ENCODE peak calls at places on chromosomes 13 and 19, in four cellular contexts. One of them, this sample, is unnamed. For H3K4me1, the result is how much of the 10 kb centered on the place peaks cover.

GRCh38 chr13:113855931-113856715 is 7.8 kb downstream of the GAS6 start:
- DNase-seq in HepG2: no peak
- DNase-seq in K562: no peak
- DNase-seq in GM12878: no peak
- DNase-seq in this sample: no peak

GRCh38 chr19:55494172-55494761 is 6.0 kb downstream of the SSC5D start:
- DNase-seq in HepG2: no peak
- DNase-seq in K562: peak
- DNase-seq in GM12878: no peak
- DNase-seq in this sample: no peak

GRCh38 chr19:32901504-32902161 is 32.1 kb upstream of the SLC7A9 start:
- DNase-seq in HepG2: no peak
- DNase-seq in K562: no peak
- DNase-seq in GM12878: no peak
- DNase-seq in this sample: no peak

GRCh38 chr19:1130801-1131717 is 27.3 kb downstream of the GPX4 start:
- DNase-seq in HepG2: no peak
- DNase-seq in K562: no peak
- DNase-seq in GM12878: no peak
- DNase-seq in this sample: no peak

GRCh38 chr19:45769821-45770191 is 754 bp upstream of the SIX5 start:
- DNase-seq in HepG2: no peak
- DNase-seq in K562: peak
- DNase-seq in GM12878: no peak
- DNase-seq in this sample: peak

GRCh38 chr19:17210296-17210695 is 4.9 kb upstream of the USE1 start:
- DNase-seq in HepG2: no peak
- DNase-seq in K562: no peak
- DNase-seq in GM12878: no peak
- DNase-seq in this sample: no peak

GRCh38 chr19:55495646-55496349 is 7.6 kb downstream of the SSC5D start:
- DNase-seq in HepG2: no peak
- DNase-seq in K562: no peak
- DNase-seq in GM12878: no peak
- DNase-seq in this sample: no peak

GRCh38 chr19:51156710-51157109 is 14.6 kb downstream of the SIGLEC7 start:
- DNase-seq in HepG2: no peak
- DNase-seq in K562: no peak
- DNase-seq in GM12878: no peak
- DNase-seq in this sample: no peak

GRCh38 chr19:48962029-48962848 is 2.9 kb upstream of the FTL start:
- DNase-seq in HepG2: peak
- DNase-seq in K562: peak
- DNase-seq in GM12878: no peak
- DNase-seq in this sample: peak

GRCh38 chr19:2391118-2391725 is 31.2 kb downstream of the TMPRSS9 start:
- DNase-seq in HepG2: peak
- DNase-seq in K562: peak
- DNase-seq in GM12878: peak
- DNase-seq in this sample: peak

GRCh38 chr19:47012620-47013019 is 7.0 kb upstream of the NPAS1 start:
- DNase-seq in HepG2: no peak
- DNase-seq in K562: no peak
- DNase-seq in GM12878: no peak
- DNase-seq in this sample: no peak

GRCh38 chr13:47117268-47117667 is 220.4 kb upstream of the HTR2A start:
- DNase-seq in HepG2: no peak
- DNase-seq in K562: peak
- DNase-seq in GM12878: no peak
- DNase-seq in this sample: no peak

GRCh38 chr19:35797663-35798062 is 15.0 kb downstream of the PRODH2 start:
- DNase-seq in HepG2: no peak
- DNase-seq in K562: peak
- DNase-seq in GM12878: no peak
- DNase-seq in this sample: no peak

GRCh38 chr19:48997972-48998371 is 4.3 kb downstream of the RUVBL2 start:
- DNase-seq in HepG2: peak
- DNase-seq in K562: peak
- DNase-seq in GM12878: no peak
- DNase-seq in this sample: peak

GRCh38 chr19:19750842-19751790 is 18.2 kb upstream of the ZNF14 start:
- DNase-seq in HepG2: no peak
- DNase-seq in K562: no peak
- DNase-seq in GM12878: no peak
- DNase-seq in this sample: no peak

GRCh38 chr13:74570834-74571233 is 436.6 kb upstream of the KLF12 start:
- DNase-seq in HepG2: no peak
- DNase-seq in K562: no peak
- DNase-seq in GM12878: no peak
- DNase-seq in this sample: no peak

GRCh38 chr19:28003543-28003942 is 1209.4 kb downstream of the UQCRFS1 start:
- DNase-seq in HepG2: no peak
- DNase-seq in K562: no peak
- DNase-seq in GM12878: no peak
- DNase-seq in this sample: no peak

DNA sequence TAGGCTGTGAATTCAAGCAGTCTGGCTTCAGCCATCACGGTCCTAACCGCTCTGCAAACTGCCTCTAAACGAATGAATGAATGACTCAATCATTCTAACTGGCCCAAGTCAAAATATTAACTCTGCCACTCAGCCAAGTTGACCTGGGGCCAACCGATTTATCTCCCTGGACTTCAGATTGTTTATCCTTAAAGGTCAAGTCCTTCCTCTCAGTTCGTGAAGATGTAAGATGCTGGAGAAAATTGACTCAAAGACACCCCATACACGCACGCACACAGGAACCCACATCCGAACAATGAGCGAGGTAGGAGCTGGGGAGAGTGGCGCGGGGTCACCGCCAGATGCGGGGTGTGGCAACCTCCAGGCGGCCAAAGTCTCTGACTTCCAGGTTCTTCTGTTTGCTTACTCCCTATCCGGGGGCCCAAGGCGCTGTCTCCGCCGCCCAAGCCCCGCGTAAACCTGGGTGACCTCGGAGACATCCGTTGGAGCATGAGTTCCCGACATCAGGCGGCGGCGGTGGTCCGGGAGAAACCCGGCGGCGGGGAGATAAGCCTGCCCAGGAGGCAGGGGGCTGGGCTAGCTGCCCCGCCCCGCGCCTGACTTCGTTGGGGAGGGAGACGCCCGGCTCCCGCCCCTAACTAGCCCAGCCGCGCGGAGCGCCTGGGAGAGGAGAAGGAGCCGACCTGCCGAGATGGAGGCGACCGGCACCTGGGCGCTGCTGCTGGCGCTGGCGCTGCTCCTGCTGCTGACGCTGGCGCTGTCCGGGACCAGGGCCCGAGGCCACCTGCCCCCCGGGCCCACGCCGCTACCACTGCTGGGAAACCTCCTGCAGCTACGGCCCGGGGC is at the start of gene CYP2S1:
- DNase-seq in HepG2: no peak
- DNase-seq in K562: peak
- DNase-seq in GM12878: no peak
- DNase-seq in this sample: peak
- TF ChIP-seq CHD2 in HepG2: no peak
- TF ChIP-seq CHD2 in K562: no peak
- TF ChIP-seq CHD2 in GM12878: no peak
- TF ChIP-seq CHD2 in this sample: no peak

GRCh38 chr19:44722131-44723121 is 23.5 kb downstream of the CEACAM16 start:
- DNase-seq in HepG2: no peak
- DNase-seq in K562: peak
- DNase-seq in GM12878: peak
- DNase-seq in this sample: no peak
- H3K4me1 ChIP-seq in HepG2: half or more
- H3K4me1 ChIP-seq in K562: under half
- H3K4me1 ChIP-seq in GM12878: half or more
- H3K4me1 ChIP-seq in this sample: half or more

GRCh38 chr13:101846701-101847100 is 394.2 kb downstream of the ITGBL1 start:
- DNase-seq in HepG2: no peak
- DNase-seq in K562: no peak
- DNase-seq in GM12878: no peak
- DNase-seq in this sample: no peak
- TF ChIP-seq CHD4 in HepG2: no peak
- TF ChIP-seq CHD4 in K562: no peak
- TF ChIP-seq CHD4 in GM12878: no peak
- TF ChIP-seq CHD4 in this sample: no peak

GRCh38 chr19:54077334-54077733 is 3.8 kb downstream of the TARM1 start:
- DNase-seq in HepG2: no peak
- DNase-seq in K562: no peak
- DNase-seq in GM12878: no peak
- DNase-seq in this sample: no peak
- TF ChIP-seq CHD2 in HepG2: no peak
- TF ChIP-seq CHD2 in K562: no peak
- TF ChIP-seq CHD2 in GM12878: no peak
- TF ChIP-seq CHD2 in this sample: no peak

GRCh38 chr13:28429685-28430290 is 65.1 kb downstream of the FLT1 start:
- DNase-seq in HepG2: no peak
- DNase-seq in K562: no peak
- DNase-seq in GM12878: peak
- DNase-seq in this sample: no peak
- H3K4me1 ChIP-seq in HepG2: under half
- H3K4me1 ChIP-seq in K562: under half
- H3K4me1 ChIP-seq in GM12878: under half
- H3K4me1 ChIP-seq in this sample: under half